ENCODE peak calls at places on chromosomes 11 and 22, in six cellular contexts. One of them, this sample, is unnamed.

GRCh38 chr11:69514771-69515170 is 33.3 kb downstream of the LINC01488 start:
- DNase-seq in right cardiac atrium: no peak
- DNase-seq in SHP77 treated with DMSO at 0.1 percent for 48 hours: no peak
- DNase-seq in LoVo: no peak
- DNase-seq in head of caudate nucleus: no peak
- DNase-seq in iris pigment epithelial cell: no peak
- DNase-seq in this sample: no peak

GRCh38 chr11:60847906-60848305 is 6.0 kb downstream of the CCDC86 start:
- DNase-seq in right cardiac atrium: no peak
- DNase-seq in SHP77 treated with DMSO at 0.1 percent for 48 hours: no peak
- DNase-seq in LoVo: no peak
- DNase-seq in head of caudate nucleus: no peak
- DNase-seq in iris pigment epithelial cell: no peak
- DNase-seq in this sample: no peak

GRCh38 chr22:42868751-42869251 is 11.7 kb upstream of the ARFGAP3 start:
- DNase-seq in right cardiac atrium: peak
- DNase-seq in SHP77 treated with DMSO at 0.1 percent for 48 hours: peak
- DNase-seq in LoVo: no peak
- DNase-seq in head of caudate nucleus: no peak
- DNase-seq in iris pigment epithelial cell: no peak
- DNase-seq in this sample: no peak

GRCh38 chr11:125428486-125429173 is 67.4 kb downstream of the FEZ1 start:
- DNase-seq in right cardiac atrium: no peak
- DNase-seq in SHP77 treated with DMSO at 0.1 percent for 48 hours: no peak
- DNase-seq in LoVo: no peak
- DNase-seq in head of caudate nucleus: no peak
- DNase-seq in iris pigment epithelial cell: no peak
- DNase-seq in this sample: no peak

GRCh38 chr22:44586337-44586990 is 88.4 kb upstream of the RTL6 start:
- DNase-seq in right cardiac atrium: no peak
- DNase-seq in SHP77 treated with DMSO at 0.1 percent for 48 hours: no peak
- DNase-seq in LoVo: no peak
- DNase-seq in head of caudate nucleus: no peak
- DNase-seq in iris pigment epithelial cell: no peak
- DNase-seq in this sample: no peak

GRCh38 chr11:61911701-61912529 is 5.5 kb downstream of the RAB3IL1 start:
- DNase-seq in right cardiac atrium: peak
- DNase-seq in SHP77 treated with DMSO at 0.1 percent for 48 hours: no peak
- DNase-seq in LoVo: no peak
- DNase-seq in head of caudate nucleus: no peak
- DNase-seq in iris pigment epithelial cell: no peak
- DNase-seq in this sample: no peak

GRCh38 chr11:74681686-74682651 is 49.3 kb downstream of the CHRDL2 start:
- DNase-seq in right cardiac atrium: no peak
- DNase-seq in SHP77 treated with DMSO at 0.1 percent for 48 hours: peak
- DNase-seq in LoVo: no peak
- DNase-seq in head of caudate nucleus: no peak
- DNase-seq in iris pigment epithelial cell: no peak
- DNase-seq in this sample: peak

GRCh38 chr22:24118689-24119384 is 62.5 kb upstream of the SUSD2 start:
- DNase-seq in right cardiac atrium: peak
- DNase-seq in SHP77 treated with DMSO at 0.1 percent for 48 hours: no peak
- DNase-seq in LoVo: no peak
- DNase-seq in head of caudate nucleus: no peak
- DNase-seq in iris pigment epithelial cell: no peak
- DNase-seq in this sample: no peak

GRCh38 chr22:32700186-32700882 is 101.2 kb upstream of the TIMP3 start:
- DNase-seq in right cardiac atrium: no peak
- DNase-seq in SHP77 treated with DMSO at 0.1 percent for 48 hours: no peak
- DNase-seq in LoVo: no peak
- DNase-seq in head of caudate nucleus: no peak
- DNase-seq in iris pigment epithelial cell: no peak
- DNase-seq in this sample: peak

GRCh38 chr22:24437820-24438328 is 10.5 kb downstream of the ADORA2A start:
- DNase-seq in right cardiac atrium: no peak
- DNase-seq in SHP77 treated with DMSO at 0.1 percent for 48 hours: no peak
- DNase-seq in LoVo: no peak
- DNase-seq in head of caudate nucleus: no peak
- DNase-seq in iris pigment epithelial cell: no peak
- DNase-seq in this sample: peak

GRCh38 chr11:69587454-69588081 is 53.4 kb upstream of the CCND1 start:
- DNase-seq in right cardiac atrium: no peak
- DNase-seq in SHP77 treated with DMSO at 0.1 percent for 48 hours: no peak
- DNase-seq in LoVo: no peak
- DNase-seq in head of caudate nucleus: no peak
- DNase-seq in iris pigment epithelial cell: peak
- DNase-seq in this sample: peak

GRCh38 chr22:49044091-49044490 is 783.6 kb downstream of the BRD1 start:
- DNase-seq in right cardiac atrium: no peak
- DNase-seq in SHP77 treated with DMSO at 0.1 percent for 48 hours: no peak
- DNase-seq in LoVo: no peak
- DNase-seq in head of caudate nucleus: no peak
- DNase-seq in iris pigment epithelial cell: no peak
- DNase-seq in this sample: no peak

GRCh38 chr22:47417699-47418098 is 655.2 kb downstream of the TBC1D22A start:
- DNase-seq in right cardiac atrium: no peak
- DNase-seq in SHP77 treated with DMSO at 0.1 percent for 48 hours: no peak
- DNase-seq in LoVo: no peak
- DNase-seq in head of caudate nucleus: no peak
- DNase-seq in iris pigment epithelial cell: no peak
- DNase-seq in this sample: no peak

GRCh38 chr11:73140213-73141030 is 1.7 kb downstream of the FCHSD2 start:
- DNase-seq in right cardiac atrium: peak
- DNase-seq in SHP77 treated with DMSO at 0.1 percent for 48 hours: peak
- DNase-seq in LoVo: no peak
- DNase-seq in head of caudate nucleus: peak
- DNase-seq in iris pigment epithelial cell: peak
- DNase-seq in this sample: peak

GRCh38 chr11:1458340-1459218 is 28.0 kb downstream of the MOB2 start:
- DNase-seq in right cardiac atrium: peak
- DNase-seq in SHP77 treated with DMSO at 0.1 percent for 48 hours: no peak
- DNase-seq in LoVo: no peak
- DNase-seq in head of caudate nucleus: peak
- DNase-seq in iris pigment epithelial cell: peak
- DNase-seq in this sample: peak

GRCh38 chr11:69131644-69132300 is 24.0 kb upstream of the SMIM38 start:
- DNase-seq in right cardiac atrium: peak
- DNase-seq in SHP77 treated with DMSO at 0.1 percent for 48 hours: peak
- DNase-seq in LoVo: peak
- DNase-seq in head of caudate nucleus: peak
- DNase-seq in iris pigment epithelial cell: peak
- DNase-seq in this sample: peak

GRCh38 chr11:3835100-3835485 is 5.7 kb downstream of the RHOG start:
- DNase-seq in right cardiac atrium: no peak
- DNase-seq in SHP77 treated with DMSO at 0.1 percent for 48 hours: no peak
- DNase-seq in LoVo: no peak
- DNase-seq in head of caudate nucleus: no peak
- DNase-seq in iris pigment epithelial cell: peak
- DNase-seq in this sample: peak

GRCh38 chr11:2844996-2845395 is 40.6 kb downstream of the CDKN1C start:
- DNase-seq in right cardiac atrium: peak
- DNase-seq in SHP77 treated with DMSO at 0.1 percent for 48 hours: no peak
- DNase-seq in LoVo: no peak
- DNase-seq in head of caudate nucleus: no peak
- DNase-seq in iris pigment epithelial cell: no peak
- DNase-seq in this sample: no peak

GRCh38 chr11:3080104-3080503 is 22.9 kb upstream of the CARS1 start:
- DNase-seq in right cardiac atrium: no peak
- DNase-seq in SHP77 treated with DMSO at 0.1 percent for 48 hours: no peak
- DNase-seq in LoVo: no peak
- DNase-seq in head of caudate nucleus: no peak
- DNase-seq in iris pigment epithelial cell: peak
- DNase-seq in this sample: no peak

GRCh38 chr11:64072871-64073270 is 37.1 kb downstream of the FLRT1 start:
- DNase-seq in right cardiac atrium: no peak
- DNase-seq in SHP77 treated with DMSO at 0.1 percent for 48 hours: no peak
- DNase-seq in LoVo: no peak
- DNase-seq in head of caudate nucleus: no peak
- DNase-seq in iris pigment epithelial cell: no peak
- DNase-seq in this sample: no peak

GRCh38 chr11:69249641-69250502 is 44.1 kb upstream of the MYEOV start:
- DNase-seq in right cardiac atrium: no peak
- DNase-seq in SHP77 treated with DMSO at 0.1 percent for 48 hours: no peak
- DNase-seq in LoVo: no peak
- DNase-seq in head of caudate nucleus: no peak
- DNase-seq in iris pigment epithelial cell: peak
- DNase-seq in this sample: peak

GRCh38 chr22:39635719-39636118 is 65.2 kb downstream of the CACNA1I start:
- DNase-seq in right cardiac atrium: no peak
- DNase-seq in SHP77 treated with DMSO at 0.1 percent for 48 hours: no peak
- DNase-seq in LoVo: no peak
- DNase-seq in head of caudate nucleus: no peak
- DNase-seq in iris pigment epithelial cell: peak
- DNase-seq in this sample: peak

GRCh38 chr11:107257660-107258059 is 200.0 kb downstream of the CWF19L2 start:
- DNase-seq in right cardiac atrium: no peak
- DNase-seq in SHP77 treated with DMSO at 0.1 percent for 48 hours: no peak
- DNase-seq in LoVo: no peak
- DNase-seq in head of caudate nucleus: no peak
- DNase-seq in iris pigment epithelial cell: no peak
- DNase-seq in this sample: no peak

GRCh38 chr11:115887727-115888126 is 383.5 kb upstream of the CADM1 start:
- DNase-seq in right cardiac atrium: no peak
- DNase-seq in SHP77 treated with DMSO at 0.1 percent for 48 hours: no peak
- DNase-seq in LoVo: no peak
- DNase-seq in head of caudate nucleus: no peak
- DNase-seq in iris pigment epithelial cell: no peak
- DNase-seq in this sample: no peak

GRCh38 chr11:131290111-131290510 is 80.3 kb upstream of the NTM start:
- DNase-seq in right cardiac atrium: no peak
- DNase-seq in SHP77 treated with DMSO at 0.1 percent for 48 hours: no peak
- DNase-seq in LoVo: no peak
- DNase-seq in head of caudate nucleus: no peak
- DNase-seq in iris pigment epithelial cell: no peak
- DNase-seq in this sample: no peak

GRCh38 chr11:76783294-76783900 is at the start of gene TSKU:
- DNase-seq in right cardiac atrium: no peak
- DNase-seq in SHP77 treated with DMSO at 0.1 percent for 48 hours: no peak
- DNase-seq in LoVo: peak
- DNase-seq in head of caudate nucleus: no peak
- DNase-seq in iris pigment epithelial cell: no peak
- DNase-seq in this sample: peak

GRCh38 chr11:3207530-3208189 is 11.0 kb downstream of the MRGPRG start:
- DNase-seq in right cardiac atrium: no peak
- DNase-seq in SHP77 treated with DMSO at 0.1 percent for 48 hours: no peak
- DNase-seq in LoVo: no peak
- DNase-seq in head of caudate nucleus: no peak
- DNase-seq in iris pigment epithelial cell: no peak
- DNase-seq in this sample: no peak

GRCh38 chr11:57323503-57324153 is 1.1 kb downstream of the TNKS1BP1 start:
- DNase-seq in right cardiac atrium: peak
- DNase-seq in SHP77 treated with DMSO at 0.1 percent for 48 hours: no peak
- DNase-seq in LoVo: no peak
- DNase-seq in head of caudate nucleus: no peak
- DNase-seq in iris pigment epithelial cell: peak
- DNase-seq in this sample: peak

GRCh38 chr11:22338465-22338810 is 257 bp downstream of the SLC17A6 start:
- DNase-seq in right cardiac atrium: no peak
- DNase-seq in SHP77 treated with DMSO at 0.1 percent for 48 hours: no peak
- DNase-seq in LoVo: no peak
- DNase-seq in head of caudate nucleus: no peak
- DNase-seq in iris pigment epithelial cell: no peak
- DNase-seq in this sample: no peak

GRCh38 chr22:23829845-23830372 is 8.9 kb downstream of the DERL3 start:
- DNase-seq in right cardiac atrium: peak
- DNase-seq in SHP77 treated with DMSO at 0.1 percent for 48 hours: no peak
- DNase-seq in LoVo: no peak
- DNase-seq in head of caudate nucleus: no peak
- DNase-seq in iris pigment epithelial cell: peak
- DNase-seq in this sample: peak

GRCh38 chr22:36293606-36294292 is 40.8 kb downstream of the APOL1 start:
- DNase-seq in right cardiac atrium: peak
- DNase-seq in SHP77 treated with DMSO at 0.1 percent for 48 hours: no peak
- DNase-seq in LoVo: no peak
- DNase-seq in head of caudate nucleus: no peak
- DNase-seq in iris pigment epithelial cell: no peak
- DNase-seq in this sample: no peak

GRCh38 chr22:17753401-17753989 is 20.8 kb downstream of the BID start:
- DNase-seq in right cardiac atrium: no peak
- DNase-seq in SHP77 treated with DMSO at 0.1 percent for 48 hours: no peak
- DNase-seq in LoVo: peak
- DNase-seq in head of caudate nucleus: no peak
- DNase-seq in iris pigment epithelial cell: peak
- DNase-seq in this sample: peak

GRCh38 chr22:43275545-43275981 is 67.6 kb downstream of the SCUBE1 start:
- DNase-seq in right cardiac atrium: no peak
- DNase-seq in SHP77 treated with DMSO at 0.1 percent for 48 hours: no peak
- DNase-seq in LoVo: peak
- DNase-seq in head of caudate nucleus: no peak
- DNase-seq in iris pigment epithelial cell: peak
- DNase-seq in this sample: no peak